ENCODE peak calls at places on chromosomes 13 and 19, in nine cellular contexts. One of them, this sample, is unnamed.

GRCh38 chr13:39362652-39363390 is 240.2 kb downstream of the LHFPL6 start:
- DNase-seq in epithelial cell of prostate: no peak
- DNase-seq in Karpas-422: no peak
- DNase-seq in midbrain: peak; percentile 20
- DNase-seq in activated CD4-positive, alpha-beta T cell treated with anti-CD3 and anti-CD28 coated beads, Interleukin-2, amount 50 U/mL, for 24 hours: no peak
- DNase-seq in WERI-Rb-1: peak; percentile 8
- DNase-seq in HT-29: no peak
- DNase-seq in fibroblast of pulmonary artery: no peak
- DNase-seq in psoas muscle: no peak
- DNase-seq in this sample: no peak

GRCh38 chr19:10219678-10220077 is 11.5 kb downstream of the S1PR2 start:
- DNase-seq in activated CD4-positive, alpha-beta T cell treated with anti-CD3 and anti-CD28 coated beads, Interleukin-2, amount 50 U/mL, for 24 hours: no peak
- DNase-seq in HT-29: peak; percentile 52
- DNase-seq in fibroblast of pulmonary artery: peak; percentile 49
- DNase-seq in Karpas-422: peak; percentile 92
- DNase-seq in epithelial cell of prostate: no peak
- DNase-seq in midbrain: no peak
- DNase-seq in WERI-Rb-1: no peak
- DNase-seq in psoas muscle: no peak
- DNase-seq in this sample: no peak

GRCh38 chr13:96672016-96672415 is 322.3 kb downstream of the OXGR1 start:
- DNase-seq in HT-29: no peak
- DNase-seq in psoas muscle: no peak
- DNase-seq in activated CD4-positive, alpha-beta T cell treated with anti-CD3 and anti-CD28 coated beads, Interleukin-2, amount 50 U/mL, for 24 hours: no peak
- DNase-seq in epithelial cell of prostate: peak; percentile 16
- DNase-seq in Karpas-422: no peak
- DNase-seq in midbrain: no peak
- DNase-seq in WERI-Rb-1: no peak
- DNase-seq in fibroblast of pulmonary artery: no peak
- DNase-seq in this sample: no peak

GRCh38 chr13:25901460-25902376 is 150.1 kb downstream of the SHISA2 start:
- DNase-seq in WERI-Rb-1: no peak
- DNase-seq in midbrain: no peak
- DNase-seq in activated CD4-positive, alpha-beta T cell treated with anti-CD3 and anti-CD28 coated beads, Interleukin-2, amount 50 U/mL, for 24 hours: peak; percentile 49
- DNase-seq in fibroblast of pulmonary artery: peak; percentile 90
- DNase-seq in epithelial cell of prostate: peak; percentile 93
- DNase-seq in Karpas-422: no peak
- DNase-seq in HT-29: peak; percentile 53
- DNase-seq in psoas muscle: no peak
- DNase-seq in this sample: no peak

GRCh38 chr13:70941454-70941853 is 833.2 kb upstream of the KLHL1 start:
- DNase-seq in psoas muscle: no peak
- DNase-seq in WERI-Rb-1: no peak
- DNase-seq in epithelial cell of prostate: no peak
- DNase-seq in midbrain: no peak
- DNase-seq in HT-29: no peak
- DNase-seq in Karpas-422: no peak
- DNase-seq in activated CD4-positive, alpha-beta T cell treated with anti-CD3 and anti-CD28 coated beads, Interleukin-2, amount 50 U/mL, for 24 hours: no peak
- DNase-seq in fibroblast of pulmonary artery: no peak
- DNase-seq in this sample: no peak

GRCh38 chr13:60484865-60485264 is 87.8 kb downstream of the TDRD3 start:
- DNase-seq in psoas muscle: no peak
- DNase-seq in fibroblast of pulmonary artery: no peak
- DNase-seq in midbrain: no peak
- DNase-seq in epithelial cell of prostate: no peak
- DNase-seq in Karpas-422: no peak
- DNase-seq in WERI-Rb-1: no peak
- DNase-seq in HT-29: no peak
- DNase-seq in activated CD4-positive, alpha-beta T cell treated with anti-CD3 and anti-CD28 coated beads, Interleukin-2, amount 50 U/mL, for 24 hours: no peak
- DNase-seq in this sample: no peak

GRCh38 chr19:7731218-7731595 is 703 bp downstream of the CLEC4G start:
- DNase-seq in Karpas-422: no peak
- DNase-seq in WERI-Rb-1: no peak
- DNase-seq in fibroblast of pulmonary artery: no peak
- DNase-seq in activated CD4-positive, alpha-beta T cell treated with anti-CD3 and anti-CD28 coated beads, Interleukin-2, amount 50 U/mL, for 24 hours: no peak
- DNase-seq in epithelial cell of prostate: no peak
- DNase-seq in HT-29: no peak
- DNase-seq in midbrain: no peak
- DNase-seq in psoas muscle: no peak
- DNase-seq in this sample: no peak

GRCh38 chr13:100611678-100612492 is 23.3 kb upstream of the GGACT start:
- DNase-seq in HT-29: peak; percentile 34
- DNase-seq in WERI-Rb-1: no peak
- DNase-seq in psoas muscle: no peak
- DNase-seq in Karpas-422: no peak
- DNase-seq in activated CD4-positive, alpha-beta T cell treated with anti-CD3 and anti-CD28 coated beads, Interleukin-2, amount 50 U/mL, for 24 hours: no peak
- DNase-seq in midbrain: peak; percentile 27
- DNase-seq in fibroblast of pulmonary artery: no peak
- DNase-seq in epithelial cell of prostate: no peak
- DNase-seq in this sample: no peak

GRCh38 chr13:72648513-72649065 is 78.8 kb downstream of the MZT1 start:
- DNase-seq in fibroblast of pulmonary artery: no peak
- DNase-seq in psoas muscle: no peak
- DNase-seq in HT-29: peak; percentile 38
- DNase-seq in Karpas-422: no peak
- DNase-seq in epithelial cell of prostate: no peak
- DNase-seq in WERI-Rb-1: peak; percentile 41
- DNase-seq in midbrain: no peak
- DNase-seq in activated CD4-positive, alpha-beta T cell treated with anti-CD3 and anti-CD28 coated beads, Interleukin-2, amount 50 U/mL, for 24 hours: no peak
- DNase-seq in this sample: no peak

GRCh38 chr13:110055089-110055488 is 251.9 kb downstream of the COL4A1 start:
- DNase-seq in fibroblast of pulmonary artery: no peak
- DNase-seq in psoas muscle: no peak
- DNase-seq in WERI-Rb-1: no peak
- DNase-seq in epithelial cell of prostate: no peak
- DNase-seq in midbrain: no peak
- DNase-seq in activated CD4-positive, alpha-beta T cell treated with anti-CD3 and anti-CD28 coated beads, Interleukin-2, amount 50 U/mL, for 24 hours: no peak
- DNase-seq in Karpas-422: no peak
- DNase-seq in HT-29: no peak
- DNase-seq in this sample: no peak

GRCh38 chr13:50912851-50913250 is 3.3 kb downstream of the RNASEH2B start:
- DNase-seq in HT-29: no peak
- DNase-seq in activated CD4-positive, alpha-beta T cell treated with anti-CD3 and anti-CD28 coated beads, Interleukin-2, amount 50 U/mL, for 24 hours: no peak
- DNase-seq in fibroblast of pulmonary artery: no peak
- DNase-seq in epithelial cell of prostate: no peak
- DNase-seq in psoas muscle: no peak
- DNase-seq in WERI-Rb-1: no peak
- DNase-seq in Karpas-422: no peak
- DNase-seq in midbrain: no peak
- DNase-seq in this sample: no peak

GRCh38 chr13:101773062-101773461 is 320.6 kb downstream of the ITGBL1 start:
- DNase-seq in HT-29: no peak
- DNase-seq in fibroblast of pulmonary artery: peak; percentile 3
- DNase-seq in WERI-Rb-1: no peak
- DNase-seq in epithelial cell of prostate: no peak
- DNase-seq in activated CD4-positive, alpha-beta T cell treated with anti-CD3 and anti-CD28 coated beads, Interleukin-2, amount 50 U/mL, for 24 hours: no peak
- DNase-seq in Karpas-422: no peak
- DNase-seq in midbrain: no peak
- DNase-seq in psoas muscle: no peak
- DNase-seq in this sample: no peak

GRCh38 chr19:44985445-44985844 is 15.8 kb upstream of the RELB start:
- DNase-seq in activated CD4-positive, alpha-beta T cell treated with anti-CD3 and anti-CD28 coated beads, Interleukin-2, amount 50 U/mL, for 24 hours: no peak
- DNase-seq in epithelial cell of prostate: no peak
- DNase-seq in Karpas-422: no peak
- DNase-seq in fibroblast of pulmonary artery: no peak
- DNase-seq in psoas muscle: no peak
- DNase-seq in WERI-Rb-1: no peak
- DNase-seq in midbrain: no peak
- DNase-seq in HT-29: no peak
- DNase-seq in this sample: no peak

GRCh38 chr19:33612928-33613327 is 8.8 kb upstream of the CHST8 start:
- DNase-seq in activated CD4-positive, alpha-beta T cell treated with anti-CD3 and anti-CD28 coated beads, Interleukin-2, amount 50 U/mL, for 24 hours: no peak
- DNase-seq in psoas muscle: no peak
- DNase-seq in epithelial cell of prostate: no peak
- DNase-seq in midbrain: no peak
- DNase-seq in fibroblast of pulmonary artery: no peak
- DNase-seq in WERI-Rb-1: no peak
- DNase-seq in Karpas-422: no peak
- DNase-seq in HT-29: no peak
- DNase-seq in this sample: no peak

GRCh38 chr19:6103894-6104293 is 6.4 kb downstream of the RFX2 start:
- DNase-seq in epithelial cell of prostate: no peak
- DNase-seq in psoas muscle: no peak
- DNase-seq in activated CD4-positive, alpha-beta T cell treated with anti-CD3 and anti-CD28 coated beads, Interleukin-2, amount 50 U/mL, for 24 hours: no peak
- DNase-seq in fibroblast of pulmonary artery: no peak
- DNase-seq in WERI-Rb-1: no peak
- DNase-seq in midbrain: no peak
- DNase-seq in HT-29: no peak
- DNase-seq in Karpas-422: no peak
- DNase-seq in this sample: no peak

GRCh38 chr19:14318873-14319272 is 62.4 kb upstream of the ADGRE5 start:
- DNase-seq in HT-29: no peak
- DNase-seq in fibroblast of pulmonary artery: no peak
- DNase-seq in midbrain: no peak
- DNase-seq in Karpas-422: no peak
- DNase-seq in WERI-Rb-1: peak; percentile 50
- DNase-seq in epithelial cell of prostate: no peak
- DNase-seq in activated CD4-positive, alpha-beta T cell treated with anti-CD3 and anti-CD28 coated beads, Interleukin-2, amount 50 U/mL, for 24 hours: no peak
- DNase-seq in psoas muscle: no peak
- DNase-seq in this sample: no peak

GRCh38 chr19:1266818-1267440 is 2.2 kb upstream of the CIRBP start:
- DNase-seq in midbrain: peak; percentile 83
- DNase-seq in epithelial cell of prostate: no peak
- DNase-seq in HT-29: peak; percentile 60
- DNase-seq in psoas muscle: peak; percentile 80
- DNase-seq in Karpas-422: peak; percentile 83
- DNase-seq in WERI-Rb-1: peak; percentile 68
- DNase-seq in fibroblast of pulmonary artery: peak; percentile 58
- DNase-seq in activated CD4-positive, alpha-beta T cell treated with anti-CD3 and anti-CD28 coated beads, Interleukin-2, amount 50 U/mL, for 24 hours: no peak
- DNase-seq in this sample: peak; percentile 80

GRCh38 chr13:28322256-28322895 is 172.6 kb downstream of the FLT1 start:
- DNase-seq in psoas muscle: no peak
- DNase-seq in midbrain: no peak
- DNase-seq in HT-29: no peak
- DNase-seq in Karpas-422: peak; percentile 20
- DNase-seq in WERI-Rb-1: no peak
- DNase-seq in activated CD4-positive, alpha-beta T cell treated with anti-CD3 and anti-CD28 coated beads, Interleukin-2, amount 50 U/mL, for 24 hours: no peak
- DNase-seq in fibroblast of pulmonary artery: peak; percentile 41
- DNase-seq in epithelial cell of prostate: no peak
- DNase-seq in this sample: no peak

GRCh38 chr19:16382775-16383543 is 58.3 kb downstream of the KLF2 start:
- DNase-seq in midbrain: peak; percentile 69
- DNase-seq in fibroblast of pulmonary artery: peak; percentile 93
- DNase-seq in activated CD4-positive, alpha-beta T cell treated with anti-CD3 and anti-CD28 coated beads, Interleukin-2, amount 50 U/mL, for 24 hours: peak; percentile 56
- DNase-seq in WERI-Rb-1: peak; percentile 71
- DNase-seq in epithelial cell of prostate: no peak
- DNase-seq in psoas muscle: peak; percentile 89
- DNase-seq in HT-29: peak; percentile 77
- DNase-seq in Karpas-422: peak; percentile 75
- DNase-seq in this sample: peak; percentile 90

GRCh38 chr13:51612867-51613266 is 28.6 kb downstream of the WDFY2 start:
- DNase-seq in epithelial cell of prostate: no peak
- DNase-seq in fibroblast of pulmonary artery: no peak
- DNase-seq in HT-29: no peak
- DNase-seq in midbrain: no peak
- DNase-seq in psoas muscle: no peak
- DNase-seq in activated CD4-positive, alpha-beta T cell treated with anti-CD3 and anti-CD28 coated beads, Interleukin-2, amount 50 U/mL, for 24 hours: no peak
- DNase-seq in WERI-Rb-1: no peak
- DNase-seq in Karpas-422: no peak
- DNase-seq in this sample: no peak

GRCh38 chr13:102132896-102133295 is 269.0 kb downstream of the FGF14 start:
- DNase-seq in fibroblast of pulmonary artery: no peak
- DNase-seq in psoas muscle: no peak
- DNase-seq in epithelial cell of prostate: no peak
- DNase-seq in HT-29: no peak
- DNase-seq in Karpas-422: no peak
- DNase-seq in WERI-Rb-1: no peak
- DNase-seq in activated CD4-positive, alpha-beta T cell treated with anti-CD3 and anti-CD28 coated beads, Interleukin-2, amount 50 U/mL, for 24 hours: no peak
- DNase-seq in midbrain: no peak
- DNase-seq in this sample: no peak

GRCh38 chr19:18021121-18021755 is 13.3 kb downstream of the ARRDC2 start:
- DNase-seq in fibroblast of pulmonary artery: peak; percentile 92
- DNase-seq in epithelial cell of prostate: no peak
- DNase-seq in Karpas-422: peak; percentile 44
- DNase-seq in psoas muscle: peak; percentile 93
- DNase-seq in WERI-Rb-1: no peak
- DNase-seq in activated CD4-positive, alpha-beta T cell treated with anti-CD3 and anti-CD28 coated beads, Interleukin-2, amount 50 U/mL, for 24 hours: no peak
- DNase-seq in midbrain: peak; percentile 82
- DNase-seq in HT-29: peak; percentile 74
- DNase-seq in this sample: no peak

GRCh38 chr19:6333439-6333838 is at the start of gene ACER1:
- DNase-seq in epithelial cell of prostate: no peak
- DNase-seq in WERI-Rb-1: no peak
- DNase-seq in Karpas-422: no peak
- DNase-seq in midbrain: no peak
- DNase-seq in HT-29: no peak
- DNase-seq in fibroblast of pulmonary artery: no peak
- DNase-seq in activated CD4-positive, alpha-beta T cell treated with anti-CD3 and anti-CD28 coated beads, Interleukin-2, amount 50 U/mL, for 24 hours: no peak
- DNase-seq in psoas muscle: no peak
- DNase-seq in this sample: no peak

GRCh38 chr19:43765109-43765876 is 10.5 kb upstream of the SMG9 start:
- DNase-seq in fibroblast of pulmonary artery: peak; percentile 89
- DNase-seq in midbrain: no peak
- DNase-seq in epithelial cell of prostate: peak; percentile 81
- DNase-seq in Karpas-422: no peak
- DNase-seq in psoas muscle: peak; percentile 82
- DNase-seq in WERI-Rb-1: no peak
- DNase-seq in activated CD4-positive, alpha-beta T cell treated with anti-CD3 and anti-CD28 coated beads, Interleukin-2, amount 50 U/mL, for 24 hours: peak; percentile 78
- DNase-seq in HT-29: peak; percentile 47
- DNase-seq in this sample: no peak

GRCh38 chr13:46866150-46866549 is 30.7 kb downstream of the HTR2A start:
- DNase-seq in Karpas-422: peak; percentile 41
- DNase-seq in midbrain: peak; percentile 21
- DNase-seq in WERI-Rb-1: peak; percentile 36
- DNase-seq in activated CD4-positive, alpha-beta T cell treated with anti-CD3 and anti-CD28 coated beads, Interleukin-2, amount 50 U/mL, for 24 hours: no peak
- DNase-seq in fibroblast of pulmonary artery: peak; percentile 73
- DNase-seq in epithelial cell of prostate: peak; percentile 26
- DNase-seq in HT-29: no peak
- DNase-seq in psoas muscle: peak; percentile 15
- DNase-seq in this sample: no peak

GRCh38 chr13:40992678-40993077 is 26.4 kb downstream of the ELF1 start:
- DNase-seq in HT-29: peak; percentile 72
- DNase-seq in WERI-Rb-1: no peak
- DNase-seq in midbrain: peak; percentile 33
- DNase-seq in psoas muscle: no peak
- DNase-seq in activated CD4-positive, alpha-beta T cell treated with anti-CD3 and anti-CD28 coated beads, Interleukin-2, amount 50 U/mL, for 24 hours: no peak
- DNase-seq in fibroblast of pulmonary artery: no peak
- DNase-seq in Karpas-422: peak; percentile 62
- DNase-seq in epithelial cell of prostate: no peak
- DNase-seq in this sample: no peak

GRCh38 chr13:33193428-33193974 is 92.1 kb downstream of the STARD13 start:
- DNase-seq in HT-29: no peak
- DNase-seq in WERI-Rb-1: no peak
- DNase-seq in fibroblast of pulmonary artery: peak; percentile 55
- DNase-seq in midbrain: no peak
- DNase-seq in activated CD4-positive, alpha-beta T cell treated with anti-CD3 and anti-CD28 coated beads, Interleukin-2, amount 50 U/mL, for 24 hours: no peak
- DNase-seq in Karpas-422: no peak
- DNase-seq in epithelial cell of prostate: no peak
- DNase-seq in psoas muscle: no peak
- DNase-seq in this sample: no peak

GRCh38 chr19:18309525-18310064 is 13.3 kb downstream of the LSM4 start:
- DNase-seq in WERI-Rb-1: no peak
- DNase-seq in psoas muscle: no peak
- DNase-seq in activated CD4-positive, alpha-beta T cell treated with anti-CD3 and anti-CD28 coated beads, Interleukin-2, amount 50 U/mL, for 24 hours: no peak
- DNase-seq in fibroblast of pulmonary artery: no peak
- DNase-seq in midbrain: no peak
- DNase-seq in epithelial cell of prostate: no peak
- DNase-seq in Karpas-422: no peak
- DNase-seq in HT-29: no peak
- DNase-seq in this sample: no peak

GRCh38 chr13:109874921-109875454 is 88.6 kb upstream of the IRS2 start:
- DNase-seq in Karpas-422: no peak
- DNase-seq in WERI-Rb-1: no peak
- DNase-seq in HT-29: no peak
- DNase-seq in epithelial cell of prostate: no peak
- DNase-seq in fibroblast of pulmonary artery: peak; percentile 65
- DNase-seq in psoas muscle: no peak
- DNase-seq in midbrain: no peak
- DNase-seq in activated CD4-positive, alpha-beta T cell treated with anti-CD3 and anti-CD28 coated beads, Interleukin-2, amount 50 U/mL, for 24 hours: no peak
- DNase-seq in this sample: no peak

GRCh38 chr19:32123355-32123940 is 222.0 kb upstream of the ZNF507 start:
- DNase-seq in WERI-Rb-1: no peak
- DNase-seq in psoas muscle: no peak
- DNase-seq in activated CD4-positive, alpha-beta T cell treated with anti-CD3 and anti-CD28 coated beads, Interleukin-2, amount 50 U/mL, for 24 hours: no peak
- DNase-seq in fibroblast of pulmonary artery: no peak
- DNase-seq in midbrain: no peak
- DNase-seq in Karpas-422: no peak
- DNase-seq in HT-29: no peak
- DNase-seq in epithelial cell of prostate: no peak
- DNase-seq in this sample: no peak

GRCh38 chr13:51895906-51896888 is 34.4 kb downstream of the CCDC70 start:
- DNase-seq in fibroblast of pulmonary artery: peak; percentile 77
- DNase-seq in WERI-Rb-1: peak; percentile 46
- DNase-seq in psoas muscle: no peak
- DNase-seq in Karpas-422: peak; percentile 82
- DNase-seq in epithelial cell of prostate: no peak
- DNase-seq in HT-29: peak; percentile 80
- DNase-seq in activated CD4-positive, alpha-beta T cell treated with anti-CD3 and anti-CD28 coated beads, Interleukin-2, amount 50 U/mL, for 24 hours: peak; percentile 19
- DNase-seq in midbrain: peak; percentile 55
- DNase-seq in this sample: peak; percentile 49